ENCODE peak calls at places on chromosomes 2 and 18, in four cellular contexts. One of them, this sample, is unnamed.

GRCh38 chr2:37232131-37232933 is 874 bp downstream of the NDUFAF7 start:
- DNase-seq in endothelial cell of umbilical vein: no peak
- DNase-seq in CD8-positive, alpha-beta memory T cell: peak; percentile 1
- DNase-seq in ascending aorta: peak; percentile 65
- DNase-seq in this sample: no peak

GRCh38 chr2:235378261-235378660 is 115.6 kb upstream of the AGAP1 start:
- DNase-seq in CD8-positive, alpha-beta memory T cell: no peak
- DNase-seq in endothelial cell of umbilical vein: no peak
- DNase-seq in ascending aorta: no peak
- DNase-seq in this sample: no peak

GRCh38 chr2:98387478-98387877 is 41.2 kb downstream of the CNGA3 start:
- DNase-seq in ascending aorta: no peak
- DNase-seq in endothelial cell of umbilical vein: no peak
- DNase-seq in CD8-positive, alpha-beta memory T cell: no peak
- DNase-seq in this sample: no peak

GRCh38 chr2:65834657-65835056 is 402.3 kb upstream of the SPRED2 start:
- DNase-seq in CD8-positive, alpha-beta memory T cell: no peak
- DNase-seq in endothelial cell of umbilical vein: no peak
- DNase-seq in ascending aorta: no peak
- DNase-seq in this sample: no peak

GRCh38 chr2:8737571-8738175 is 55.8 kb downstream of the ID2 start:
- DNase-seq in ascending aorta: no peak
- DNase-seq in endothelial cell of umbilical vein: no peak
- DNase-seq in CD8-positive, alpha-beta memory T cell: no peak
- DNase-seq in this sample: no peak

GRCh38 chr2:163621445-163622004 is 114.3 kb downstream of the FIGN start:
- DNase-seq in CD8-positive, alpha-beta memory T cell: no peak
- DNase-seq in endothelial cell of umbilical vein: no peak
- DNase-seq in ascending aorta: no peak
- DNase-seq in this sample: no peak

GRCh38 chr2:24082787-24083566 is 1.7 kb downstream of the TP53I3 start:
- DNase-seq in ascending aorta: no peak
- DNase-seq in CD8-positive, alpha-beta memory T cell: no peak
- DNase-seq in endothelial cell of umbilical vein: no peak
- DNase-seq in this sample: no peak

GRCh38 chr2:226554726-226555125 is 244.9 kb downstream of the IRS1 start:
- DNase-seq in CD8-positive, alpha-beta memory T cell: no peak
- DNase-seq in endothelial cell of umbilical vein: no peak
- DNase-seq in ascending aorta: no peak
- DNase-seq in this sample: no peak

GRCh38 chr2:201344663-201345366 is 12.3 kb downstream of the FLACC1 start:
- DNase-seq in CD8-positive, alpha-beta memory T cell: no peak
- DNase-seq in endothelial cell of umbilical vein: no peak
- DNase-seq in ascending aorta: no peak
- DNase-seq in this sample: no peak

GRCh38 chr2:240707046-240707756 is 15.5 kb downstream of the AQP12A start:
- DNase-seq in endothelial cell of umbilical vein: no peak
- DNase-seq in ascending aorta: no peak
- DNase-seq in CD8-positive, alpha-beta memory T cell: no peak
- DNase-seq in this sample: no peak

GRCh38 chr2:239239607-239240479 is 161.0 kb downstream of the HDAC4 start:
- DNase-seq in endothelial cell of umbilical vein: no peak
- DNase-seq in ascending aorta: peak; percentile 61
- DNase-seq in CD8-positive, alpha-beta memory T cell: no peak
- DNase-seq in this sample: no peak

GRCh38 chr2:63692002-63692606 is 103.3 kb downstream of the MDH1 start:
- DNase-seq in CD8-positive, alpha-beta memory T cell: no peak
- DNase-seq in ascending aorta: no peak
- DNase-seq in endothelial cell of umbilical vein: peak; percentile 78
- DNase-seq in this sample: peak; percentile 51

GRCh38 chr2:159188449-159188848 is 98.1 kb downstream of the WDSUB1 start:
- DNase-seq in ascending aorta: no peak
- DNase-seq in CD8-positive, alpha-beta memory T cell: no peak
- DNase-seq in endothelial cell of umbilical vein: peak; percentile 79
- DNase-seq in this sample: no peak

GRCh38 chr2:193584522-193584938 is 1389.8 kb upstream of the TMEFF2 start:
- DNase-seq in CD8-positive, alpha-beta memory T cell: no peak
- DNase-seq in ascending aorta: no peak
- DNase-seq in endothelial cell of umbilical vein: peak; percentile 16
- DNase-seq in this sample: no peak

GRCh38 chr2:169478745-169479256 is 493 bp upstream of the BBS5 start:
- DNase-seq in CD8-positive, alpha-beta memory T cell: no peak
- DNase-seq in ascending aorta: no peak
- DNase-seq in endothelial cell of umbilical vein: no peak
- DNase-seq in this sample: no peak

GRCh38 chr2:86028763-86029381 is 76.8 kb downstream of the POLR1A start:
- DNase-seq in CD8-positive, alpha-beta memory T cell: no peak
- DNase-seq in endothelial cell of umbilical vein: peak; percentile 89
- DNase-seq in ascending aorta: peak; percentile 78
- DNase-seq in this sample: no peak

GRCh38 chr2:241359481-241360045 is 3.5 kb downstream of the FARP2 start:
- DNase-seq in ascending aorta: no peak
- DNase-seq in CD8-positive, alpha-beta memory T cell: no peak
- DNase-seq in endothelial cell of umbilical vein: no peak
- DNase-seq in this sample: no peak

GRCh38 chr2:53969285-53970094 is 1.3 kb downstream of the PSME4 start:
- DNase-seq in endothelial cell of umbilical vein: peak; percentile 83
- DNase-seq in CD8-positive, alpha-beta memory T cell: no peak
- DNase-seq in ascending aorta: no peak
- DNase-seq in this sample: no peak

GRCh38 chr2:69741281-69742169 is at the start of gene ANXA4:
- DNase-seq in CD8-positive, alpha-beta memory T cell: peak; percentile 47
- DNase-seq in endothelial cell of umbilical vein: peak; percentile 63
- DNase-seq in ascending aorta: peak; percentile 90
- DNase-seq in this sample: peak; percentile 54

GRCh38 chr18:23763343-23763742 is 74.1 kb downstream of the LAMA3 start:
- DNase-seq in ascending aorta: no peak
- DNase-seq in endothelial cell of umbilical vein: no peak
- DNase-seq in CD8-positive, alpha-beta memory T cell: no peak
- DNase-seq in this sample: no peak

GRCh38 chr2:21006423-21007128 is 37.3 kb downstream of the APOB start:
- DNase-seq in endothelial cell of umbilical vein: no peak
- DNase-seq in ascending aorta: no peak
- DNase-seq in CD8-positive, alpha-beta memory T cell: no peak
- DNase-seq in this sample: no peak

GRCh38 chr18:41389936-41390667 is 564.9 kb upstream of the PIK3C3 start:
- DNase-seq in ascending aorta: no peak
- DNase-seq in CD8-positive, alpha-beta memory T cell: no peak
- DNase-seq in endothelial cell of umbilical vein: no peak
- DNase-seq in this sample: no peak

GRCh38 chr18:56835331-56835730 is 184.2 kb downstream of the WDR7 start:
- DNase-seq in endothelial cell of umbilical vein: no peak
- DNase-seq in CD8-positive, alpha-beta memory T cell: no peak
- DNase-seq in ascending aorta: no peak
- DNase-seq in this sample: no peak

DNA sequence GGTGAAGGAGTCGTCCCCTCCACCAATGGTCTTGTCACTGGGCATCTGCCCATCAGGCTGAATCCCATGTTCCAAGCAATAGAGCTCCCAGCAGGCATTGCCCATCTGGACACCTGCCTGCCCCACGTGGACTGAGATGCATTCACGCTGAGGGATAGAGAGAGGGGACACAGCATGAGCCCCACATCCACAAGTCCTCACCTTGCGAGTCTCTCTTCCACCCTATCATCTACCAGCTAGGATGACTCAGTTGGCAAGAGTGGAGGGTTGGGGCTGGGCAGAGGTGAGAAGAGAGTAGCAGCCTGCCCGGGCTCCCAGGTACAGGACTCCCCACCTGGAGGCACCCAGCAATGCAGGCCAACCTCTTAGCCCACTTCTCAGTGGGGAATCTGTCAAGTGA is 959 bp upstream of the TUBA4B start:
- DNase-seq in ascending aorta: no peak
- DNase-seq in endothelial cell of umbilical vein: no peak
- DNase-seq in CD8-positive, alpha-beta memory T cell: no peak
- DNase-seq in this sample: peak; percentile 19
- H3K4me3 ChIP-seq in ascending aorta: peak overlapping the region; percentile 73
- H3K4me3 ChIP-seq in endothelial cell of umbilical vein: no peak overlapping the region
- H3K4me3 ChIP-seq in CD8-positive, alpha-beta memory T cell: peak overlapping the region; percentile 99
- H3K4me3 ChIP-seq in this sample: peak overlapping the region; percentile 94

GRCh38 chr2:3144856-3145255 is 232.8 kb downstream of the EIPR1 start:
- DNase-seq in ascending aorta: no peak
- DNase-seq in CD8-positive, alpha-beta memory T cell: no peak
- DNase-seq in endothelial cell of umbilical vein: no peak
- DNase-seq in this sample: no peak

GRCh38 chr2:3141696-3142095 is 235.9 kb downstream of the EIPR1 start:
- DNase-seq in endothelial cell of umbilical vein: no peak
- DNase-seq in CD8-positive, alpha-beta memory T cell: no peak
- DNase-seq in ascending aorta: no peak
- DNase-seq in this sample: no peak

GRCh38 chr2:3143602-3144001 is 234.0 kb downstream of the EIPR1 start:
- DNase-seq in endothelial cell of umbilical vein: no peak
- DNase-seq in CD8-positive, alpha-beta memory T cell: no peak
- DNase-seq in ascending aorta: no peak
- DNase-seq in this sample: no peak

GRCh38 chr2:3142961-3143571 is 234.6 kb downstream of the EIPR1 start:
- DNase-seq in endothelial cell of umbilical vein: no peak
- DNase-seq in CD8-positive, alpha-beta memory T cell: no peak
- DNase-seq in ascending aorta: no peak
- DNase-seq in this sample: no peak

DNA sequence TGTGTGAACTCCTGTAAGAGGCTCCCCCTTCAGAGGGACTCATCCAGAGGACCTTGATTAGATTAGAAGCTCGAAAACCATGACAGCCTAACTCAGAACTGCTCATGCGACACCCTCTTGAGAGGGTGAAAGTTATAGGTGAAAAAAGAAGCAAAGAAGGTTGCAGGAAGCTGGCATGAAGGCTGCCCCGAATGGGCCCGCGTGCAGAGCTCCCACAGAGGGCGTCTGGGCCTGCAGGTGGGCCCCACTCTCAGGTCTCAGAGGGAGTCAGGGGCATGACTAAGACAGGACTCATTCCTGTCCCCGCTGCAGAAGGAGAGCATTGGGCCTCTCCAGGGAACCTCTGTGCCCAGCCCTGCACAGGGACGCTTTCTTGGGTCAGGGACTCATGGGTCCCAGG is 235.4 kb downstream of the EIPR1 start:
- DNase-seq in endothelial cell of umbilical vein: no peak
- DNase-seq in ascending aorta: no peak
- DNase-seq in CD8-positive, alpha-beta memory T cell: no peak
- DNase-seq in this sample: no peak
- H3K4me1 ChIP-seq in endothelial cell of umbilical vein: no peaks in the 10 kb centered on the region
- H3K4me1 ChIP-seq in ascending aorta: no peaks in the 10 kb centered on the region
- H3K4me1 ChIP-seq in CD8-positive, alpha-beta memory T cell: no peaks in the 10 kb centered on the region
- H3K4me1 ChIP-seq in this sample: no peaks in the 10 kb centered on the region

GRCh38 chr2:39447266-39448168 is 10.4 kb upstream of the MAP4K3 start:
- DNase-seq in ascending aorta: no peak
- DNase-seq in endothelial cell of umbilical vein: no peak
- DNase-seq in CD8-positive, alpha-beta memory T cell: no peak
- DNase-seq in this sample: no peak
- H3K4me3 ChIP-seq in ascending aorta: no peak overlapping the region
- H3K4me3 ChIP-seq in endothelial cell of umbilical vein: no peak overlapping the region
- H3K4me3 ChIP-seq in CD8-positive, alpha-beta memory T cell: no peak overlapping the region
- H3K4me3 ChIP-seq in this sample: no peak overlapping the region

GRCh38 chr2:118120001-118120400 is 31.7 kb downstream of the INSIG2 start:
- DNase-seq in CD8-positive, alpha-beta memory T cell: no peak
- DNase-seq in ascending aorta: no peak
- DNase-seq in endothelial cell of umbilical vein: no peak
- DNase-seq in this sample: no peak
- H3K4me1 ChIP-seq in CD8-positive, alpha-beta memory T cell: no peaks in the 10 kb centered on the region
- H3K4me1 ChIP-seq in ascending aorta: peaks cover 8% of the 10 kb centered on the region
- H3K4me1 ChIP-seq in endothelial cell of umbilical vein: peaks cover 28% of the 10 kb centered on the region
- H3K4me1 ChIP-seq in this sample: no peaks in the 10 kb centered on the region

DNA sequence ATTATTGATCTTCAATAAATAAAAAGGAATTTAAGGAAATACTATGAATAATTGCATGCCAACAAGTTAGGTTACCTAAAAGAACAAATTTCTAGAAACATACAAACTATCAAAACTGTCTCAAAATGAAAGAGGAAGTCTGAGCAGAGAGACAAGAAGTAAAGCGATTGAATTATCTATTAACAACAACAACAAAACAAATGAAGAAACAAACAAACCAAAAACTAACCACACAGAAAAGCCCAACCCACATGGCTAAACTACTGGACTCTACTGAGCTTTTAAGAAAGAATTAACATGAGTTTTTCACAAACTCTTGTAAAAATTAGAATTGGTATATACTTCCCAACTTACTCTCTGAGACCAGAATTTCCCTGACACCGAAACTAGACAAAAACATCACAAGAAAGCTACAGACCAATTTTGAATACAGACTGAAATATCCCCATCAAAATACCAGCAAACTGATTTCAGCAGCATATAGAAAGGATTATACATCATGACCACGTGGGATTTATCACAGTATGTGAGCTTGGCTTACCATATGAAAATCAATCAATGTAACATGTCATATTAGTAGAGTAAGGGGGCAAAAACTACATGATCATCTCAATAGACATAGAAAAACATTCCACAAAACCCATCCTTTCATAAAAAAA is 16.6 kb upstream of the GALNT1 start:
- DNase-seq in CD8-positive, alpha-beta memory T cell: no peak
- DNase-seq in endothelial cell of umbilical vein: no peak
- DNase-seq in ascending aorta: no peak
- DNase-seq in this sample: no peak
- H3K4me3 ChIP-seq in CD8-positive, alpha-beta memory T cell: no peak overlapping the region
- H3K4me3 ChIP-seq in endothelial cell of umbilical vein: no peak overlapping the region
- H3K4me3 ChIP-seq in ascending aorta: no peak overlapping the region
- H3K4me3 ChIP-seq in this sample: no peak overlapping the region

GRCh38 chr2:124048102-124048501 is 23.0 kb downstream of the CNTNAP5 start:
- DNase-seq in endothelial cell of umbilical vein: no peak
- DNase-seq in ascending aorta: no peak
- DNase-seq in CD8-positive, alpha-beta memory T cell: no peak
- DNase-seq in this sample: no peak

GRCh38 chr2:124049136-124049535 is 24.0 kb downstream of the CNTNAP5 start:
- DNase-seq in CD8-positive, alpha-beta memory T cell: no peak
- DNase-seq in ascending aorta: no peak
- DNase-seq in endothelial cell of umbilical vein: no peak
- DNase-seq in this sample: no peak

GRCh38 chr2:124045906-124046305 is 20.8 kb downstream of the CNTNAP5 start:
- DNase-seq in CD8-positive, alpha-beta memory T cell: no peak
- DNase-seq in endothelial cell of umbilical vein: no peak
- DNase-seq in ascending aorta: no peak
- DNase-seq in this sample: no peak

GRCh38 chr2:124048664-124049063 is 23.6 kb downstream of the CNTNAP5 start:
- DNase-seq in CD8-positive, alpha-beta memory T cell: no peak
- DNase-seq in endothelial cell of umbilical vein: no peak
- DNase-seq in ascending aorta: no peak
- DNase-seq in this sample: no peak

GRCh38 chr2:124046332-124046731 is 21.2 kb downstream of the CNTNAP5 start:
- DNase-seq in endothelial cell of umbilical vein: no peak
- DNase-seq in CD8-positive, alpha-beta memory T cell: no peak
- DNase-seq in ascending aorta: no peak
- DNase-seq in this sample: no peak
- H3K4me1 ChIP-seq in endothelial cell of umbilical vein: no peaks in the 10 kb centered on the region
- H3K4me1 ChIP-seq in CD8-positive, alpha-beta memory T cell: no peaks in the 10 kb centered on the region
- H3K4me1 ChIP-seq in ascending aorta: no peaks in the 10 kb centered on the region
- H3K4me1 ChIP-seq in this sample: no peaks in the 10 kb centered on the region

GRCh38 chr2:112794131-112794733 is 9.9 kb upstream of the IL1A start:
- DNase-seq in CD8-positive, alpha-beta memory T cell: no peak
- DNase-seq in ascending aorta: peak; percentile 75
- DNase-seq in endothelial cell of umbilical vein: peak; percentile 64
- DNase-seq in this sample: no peak
- H3K4me3 ChIP-seq in CD8-positive, alpha-beta memory T cell: no peak overlapping the region
- H3K4me3 ChIP-seq in ascending aorta: no peak overlapping the region
- H3K4me3 ChIP-seq in endothelial cell of umbilical vein: no peak overlapping the region
- H3K4me3 ChIP-seq in this sample: no peak overlapping the region

This sample was measured in CD4-positive, alpha-beta memory T cell.